ENCODE peak calls at places on chromosomes 11 and 22, in four cellular contexts. T is HepG2, E is GM12878, P is K562. F is an unnamed sample.

GRCh38 chr22:26308467-26308866 is 120.6 kb upstream of the ASPHD2 start:
- DNase-seq in T (no peak), E (no peak), P (no peak), F (no peak)

GRCh38 chr11:68127791-68128681 is 6.8 kb upstream of the CHKA start:
- DNase-seq in T (peak; percentile 90), E (no peak), P (peak; percentile 86), F (no peak)

GRCh38 chr22:29463487-29464088 is 16.4 kb upstream of the NEFH start:
- DNase-seq in T (no peak), E (no peak), P (no peak), F (no peak)

GRCh38 chr11:1202154-1202775 is 20.6 kb upstream of the MUC5B start:
- DNase-seq in T (no peak), E (no peak), P (peak; percentile 31), F (peak; percentile 69)

GRCh38 chr22:49960967-49961600 is 512 bp downstream of the PIM3 start:
- DNase-seq in T (no peak), E (no peak), P (no peak), F (no peak)

GRCh38 chr11:128757235-128757711 is 63.4 kb downstream of the FLI1 start:
- DNase-seq in T (no peak), E (peak; percentile 93), P (peak; percentile 17), F (no peak)

GRCh38 chr11:101915811-101916291 is 471 bp downstream of the ANGPTL5 start:
- DNase-seq in T (no peak), E (no peak), P (no peak), F (peak; percentile 22)

GRCh38 chr11:11533751-11534150 is 88.1 kb downstream of the GALNT18 start:
- DNase-seq in T (no peak), E (no peak), P (no peak), F (no peak)

GRCh38 chr11:129368889-129369672 is 6.6 kb upstream of the BARX2 start:
- DNase-seq in T (no peak), E (no peak), P (no peak), F (no peak)

GRCh38 chr11:113896156-113896879 is 8.3 kb upstream of the HTR3B start:
- DNase-seq in T (no peak), E (no peak), P (peak; percentile 47), F (peak; percentile 22)

GRCh38 chr11:18772211-18772610 is 19.4 kb downstream of the PTPN5 start:
- DNase-seq in T (no peak), E (no peak), P (no peak), F (no peak)

GRCh38 chr22:38098410-38099249 is 11.9 kb downstream of the BAIAP2L2 start:
- DNase-seq in T (no peak), E (no peak), P (no peak), F (no peak)

GRCh38 chr11:119854521-119854920 is 125.5 kb upstream of the NECTIN1 start:
- DNase-seq in T (no peak), E (no peak), P (no peak), F (no peak)

GRCh38 chr11:110126936-110127335 is 33.7 kb downstream of the ZC3H12C start:
- DNase-seq in T (no peak), E (no peak), P (no peak), F (no peak)

DNA sequence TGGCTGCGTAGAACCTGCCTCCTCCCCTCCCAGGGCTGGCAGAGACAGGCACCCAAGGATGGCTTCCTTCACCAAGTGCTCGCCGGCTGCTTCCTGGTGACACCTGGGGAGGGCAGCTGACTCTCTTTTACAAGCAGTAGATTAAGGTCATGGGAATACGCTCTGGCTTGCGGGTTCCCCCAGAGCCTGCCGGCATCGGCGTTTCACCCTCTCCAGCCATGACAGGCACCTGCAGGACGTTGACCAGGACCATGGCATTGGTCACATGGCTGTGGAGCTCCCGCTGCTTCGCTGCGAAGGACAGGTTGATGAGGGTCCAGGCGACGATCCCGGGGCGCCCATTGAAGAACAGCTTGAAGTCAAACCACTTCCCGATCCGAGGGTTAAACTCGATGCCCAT is 9.5 kb downstream of the DHCR7 start:
- DNase-seq in T (no peak), E (no peak), P (no peak), F (no peak)
- TF ChIP-seq BHLHE40 in T (no peak), E (no peak), P (no peak), F (no peak)

GRCh38 chr22:46737976-46738641 is at the start of gene CERK:
- DNase-seq in T (peak; percentile 36), E (no peak), P (peak; percentile 81), F (peak; percentile 41)
- H3K4me1 ChIP-seq in T (peaks cover 78% of the 10 kb centered on the region), E (peaks cover 30% of the 10 kb centered on the region), P (peaks cover 5% of the 10 kb centered on the region), F (peaks cover 32% of the 10 kb centered on the region)

GRCh38 chr22:44531487-44531886 is 33.5 kb upstream of the RTL6 start:
- DNase-seq in T (no peak), E (no peak), P (no peak), F (no peak)

GRCh38 chr22:44534335-44534734 is 36.3 kb upstream of the RTL6 start:
- DNase-seq in T (no peak), E (no peak), P (no peak), F (no peak)

GRCh38 chr22:44530569-44530968 is 32.5 kb upstream of the RTL6 start:
- DNase-seq in T (no peak), E (no peak), P (no peak), F (no peak)

GRCh38 chr22:44530106-44530505 is 32.1 kb upstream of the RTL6 start:
- DNase-seq in T (no peak), E (no peak), P (no peak), F (no peak)

DNA sequence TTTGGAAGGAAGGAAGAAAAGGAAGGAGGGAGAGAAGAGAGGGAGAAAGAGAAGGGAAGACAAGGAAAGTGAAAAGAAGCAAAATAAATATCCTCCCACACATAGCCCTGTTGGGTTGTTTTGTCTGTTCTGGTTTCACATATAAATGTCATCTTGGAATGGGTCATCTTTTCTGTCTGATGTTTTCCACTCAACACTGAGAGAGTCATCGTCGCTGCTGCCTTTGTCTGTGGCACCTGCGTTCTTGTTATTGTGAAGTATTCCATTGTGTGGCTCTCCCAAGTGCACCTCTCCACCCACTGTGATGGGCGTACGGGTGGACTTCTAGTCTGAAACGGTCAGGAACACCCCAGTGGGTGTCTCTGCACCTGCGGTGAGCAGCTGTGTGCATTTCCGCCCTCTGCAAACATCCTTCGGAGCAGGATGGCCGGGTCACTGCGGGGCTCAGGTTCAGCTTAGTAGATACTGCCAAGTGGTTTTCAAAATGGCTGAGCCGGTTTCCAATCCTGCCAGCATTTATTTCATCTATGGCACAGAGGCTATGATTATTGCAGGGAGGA is 34.5 kb upstream of the RTL6 start:
- DNase-seq in T (no peak), E (no peak), P (no peak), F (no peak)
- TF ChIP-seq HDAC2 in T (no peak), E (no peak), P (no peak), F (no peak)

GRCh38 chr11:33257897-33258630 is 883 bp downstream of the HIPK3 start:
- DNase-seq in T (peak; percentile 63), E (no peak), P (peak; percentile 81), F (peak; percentile 48)

GRCh38 chr11:33258631-33259184 is 1.5 kb downstream of the HIPK3 start:
- DNase-seq in T (peak; percentile 53), E (no peak), P (no peak), F (no peak)

GRCh38 chr11:33256808-33257159 is 397 bp upstream of the HIPK3 start:
- DNase-seq in T (no peak), E (no peak), P (no peak), F (no peak)

GRCh38 chr11:33257160-33257896 is at the start of gene HIPK3:
- DNase-seq in T (peak; percentile 41), E (no peak), P (peak; percentile 88), F (peak; percentile 79)

GRCh38 chr11:33256031-33256807 is 962 bp upstream of the HIPK3 start:
- DNase-seq in T (no peak), E (no peak), P (peak; percentile 14), F (peak; percentile 8)
- TF ChIP-seq BHLHE40 in T (no peak), E (no peak), P (no peak), F (no peak)

F was measured in A549.